ENCODE peak calls at places on chromosomes 13 and 19, in seven cellular contexts. A, B, T, N, J, F and Q are unnamed samples.
A peak's percentile ranks its signal among the peaks of the same experiment; 100 is the strongest.

GRCh38 chr13:98576215-98576945 is 527 bp downstream of the STK24 start:
- DNase-seq in A (peak; percentile 62), B (peak; percentile 67), T (peak; percentile 36), N (peak; percentile 34), J (peak; percentile 12), F (peak; percentile 19), Q (no peak)

GRCh38 chr13:46295531-46296464 is 84.1 kb downstream of the LRRC63 start:
- DNase-seq in A (no peak), B (peak; percentile 86), T (peak; percentile 46), N (peak; percentile 97), J (no peak), F (no peak), Q (peak; percentile 98)

GRCh38 chr19:55539082-55539715 is 2.3 kb upstream of the SBK2 start:
- DNase-seq in A (no peak), B (no peak), T (no peak), N (no peak), J (no peak), F (no peak), Q (no peak)

GRCh38 chr13:96958286-96958891 is 35.9 kb downstream of the OXGR1 start:
- DNase-seq in A (peak; percentile 64), B (peak; percentile 4), T (peak; percentile 56), N (peak; percentile 68), J (peak; percentile 31), F (no peak), Q (no peak)

GRCh38 chr19:52187407-52187806 is 2.4 kb upstream of the PPP2R1A start:
- DNase-seq in A (no peak), B (no peak), T (no peak), N (no peak), J (no peak), F (no peak), Q (no peak)

GRCh38 chr13:22387899-22388298 is 717.0 kb downstream of the FGF9 start:
- DNase-seq in A (no peak), B (no peak), T (no peak), N (no peak), J (no peak), F (no peak), Q (no peak)

GRCh38 chr19:19552811-19553210 is 14.7 kb downstream of the CILP2 start:
- DNase-seq in A (peak; percentile 65), B (no peak), T (no peak), N (peak; percentile 34), J (peak; percentile 47), F (peak; percentile 63), Q (peak; percentile 45)

GRCh38 chr13:98482476-98483444 is 94.1 kb downstream of the STK24 start:
- DNase-seq in A (peak; percentile 45), B (peak; percentile 67), T (peak; percentile 47), N (peak; percentile 76), J (no peak), F (no peak), Q (peak; percentile 32)

GRCh38 chr13:110885966-110886365 is 28.9 kb downstream of the ANKRD10 start:
- DNase-seq in A (peak; percentile 52), B (no peak), T (no peak), N (no peak), J (no peak), F (no peak), Q (no peak)

GRCh38 chr13:91741925-91742324 is 343.5 kb downstream of the GPC5 start:
- DNase-seq in A (no peak), B (no peak), T (no peak), N (no peak), J (no peak), F (no peak), Q (no peak)

GRCh38 chr13:38624822-38625221 is 62.1 kb upstream of the FREM2 start:
- DNase-seq in A (no peak), B (no peak), T (no peak), N (no peak), J (no peak), F (no peak), Q (no peak)

GRCh38 chr19:9936151-9937000 is at the start of gene OLFM2:
- DNase-seq in A (peak; percentile 90), B (no peak), T (no peak), N (no peak), J (no peak), F (no peak), Q (no peak)

GRCh38 chr19:40055832-40056504 is at the start of gene ZNF780B:
- DNase-seq in A (peak; percentile 63), B (peak; percentile 55), T (peak; percentile 55), N (peak; percentile 63), J (peak; percentile 84), F (peak; percentile 46), Q (peak; percentile 68)

GRCh38 chr13:34730966-34731365 is 211.1 kb upstream of the NBEA start:
- DNase-seq in A (no peak), B (no peak), T (no peak), N (no peak), J (no peak), F (no peak), Q (no peak)

GRCh38 chr19:42003506-42004294 is 9.7 kb upstream of the ATP1A3 start:
- DNase-seq in A (no peak), B (no peak), T (no peak), N (no peak), J (no peak), F (no peak), Q (no peak)

GRCh38 chr19:44891016-44891882 is at the start of gene TOMM40:
- DNase-seq in A (peak; percentile 100), B (no peak), T (no peak), N (peak; percentile 100), J (peak; percentile 100), F (peak; percentile 98), Q (no peak)

GRCh38 chr19:2495130-2495641 is 19.3 kb downstream of the GADD45B start:
- DNase-seq in A (peak; percentile 21), B (peak; percentile 55), T (peak; percentile 59), N (peak; percentile 73), J (peak; percentile 81), F (no peak), Q (no peak)

GRCh38 chr19:39329948-39330347 is 5.9 kb downstream of the GMFG start:
- DNase-seq in A (no peak), B (no peak), T (no peak), N (no peak), J (no peak), F (no peak), Q (no peak)

GRCh38 chr13:89869312-89869711 is 1478.2 kb upstream of the MIR17HG start:
- DNase-seq in A (no peak), B (no peak), T (no peak), N (no peak), J (no peak), F (no peak), Q (no peak)

GRCh38 chr13:42553098-42554046 is 20.6 kb upstream of the TNFSF11 start:
- DNase-seq in A (no peak), B (peak; percentile 48), T (no peak), N (peak; percentile 93), J (peak; percentile 1), F (no peak), Q (no peak)

GRCh38 chr13:29513002-29513980 is 82.2 kb downstream of the SLC7A1 start:
- DNase-seq in A (no peak), B (peak; percentile 10), T (no peak), N (no peak), J (no peak), F (no peak), Q (no peak)

GRCh38 chr19:52535831-52536800 is 8.6 kb downstream of the ZNF808 start:
- DNase-seq in A (peak; percentile 96), B (peak; percentile 87), T (peak; percentile 79), N (peak; percentile 84), J (no peak), F (peak; percentile 82), Q (no peak)

GRCh38 chr13:110044521-110045200 is 258.3 kb upstream of the IRS2 start:
- DNase-seq in A (peak; percentile 24), B (no peak), T (no peak), N (peak; percentile 54), J (no peak), F (no peak), Q (no peak)

GRCh38 chr13:98922306-98922705 is 55.6 kb downstream of the DOCK9 start:
- DNase-seq in A (no peak), B (no peak), T (no peak), N (peak; percentile 30), J (no peak), F (no peak), Q (no peak)

GRCh38 chr13:109768176-109768575 is 18.2 kb downstream of the IRS2 start:
- DNase-seq in A (no peak), B (no peak), T (no peak), N (no peak), J (no peak), F (no peak), Q (no peak)

GRCh38 chr13:33610471-33611015 is 207.4 kb upstream of the RFC3 start:
- DNase-seq in A (peak; percentile 58), B (no peak), T (no peak), N (peak; percentile 1), J (peak; percentile 1), F (peak; percentile 20), Q (no peak)

GRCh38 chr19:16200038-16200775 is 2.5 kb downstream of the AP1M1 start:
- DNase-seq in A (no peak), B (no peak), T (peak; percentile 61), N (peak; percentile 56), J (peak; percentile 35), F (no peak), Q (peak; percentile 71)
- TF ChIP-seq CTCF in A (no peak), B (no peak), T (no peak), N (no peak), J (no peak), F (no peak), Q (no peak)

GRCh38 chr19:7326105-7326877 is 22.4 kb upstream of the ARHGEF18 start:
- DNase-seq in A (peak; percentile 38), B (peak; percentile 14), T (peak; percentile 16), N (peak; percentile 53), J (peak; percentile 38), F (no peak), Q (peak; percentile 37)
- TF ChIP-seq CTCF in A (peak; percentile 53), B (peak; percentile 16), T (no peak), N (peak; percentile 54), J (peak; percentile 8), F (peak; percentile 53), Q (peak; percentile 7)

DNA sequence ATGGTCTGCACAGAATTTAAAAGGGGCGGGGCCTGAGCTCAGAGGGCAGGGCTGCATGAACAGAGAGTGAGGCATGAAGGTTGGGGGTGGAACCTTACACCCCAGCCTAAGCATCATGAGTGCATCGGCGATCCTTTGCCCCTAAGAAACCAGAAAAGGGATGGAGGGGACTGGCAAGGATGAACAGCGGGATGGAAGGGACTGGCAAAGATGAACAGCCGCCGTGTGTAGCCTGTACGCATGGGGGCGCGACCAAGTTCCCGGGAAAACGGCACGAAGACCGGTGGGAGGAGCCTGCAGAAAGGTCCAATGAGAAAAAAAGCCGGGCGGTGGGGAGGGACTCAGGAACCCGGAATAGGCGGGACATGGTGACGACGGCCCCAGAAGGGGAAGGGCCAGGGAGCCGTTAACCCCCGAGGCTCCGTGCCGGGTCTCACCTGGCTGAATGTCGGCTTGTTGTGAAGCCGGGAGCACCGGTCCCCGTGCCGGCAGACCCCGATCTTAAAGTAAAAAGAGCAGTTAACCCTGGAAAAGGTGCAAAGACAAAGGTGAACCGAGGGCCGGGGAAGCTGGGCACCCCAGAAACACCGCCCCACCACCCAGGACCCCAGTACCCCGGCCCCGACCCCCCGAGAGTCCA is 410 bp downstream of the U2AF1L4 start:
- DNase-seq in A (peak; percentile 99), B (peak; percentile 93), T (peak; percentile 95), N (peak; percentile 97), J (peak; percentile 99), F (peak; percentile 89), Q (peak; percentile 90)
- TF ChIP-seq CTCF in A (peak; percentile 55), B (peak; percentile 44), T (peak; percentile 49), N (peak; percentile 48), J (peak; percentile 46), F (peak; percentile 55), Q (no peak)

GRCh38 chr13:82407321-82407720 is 1475.0 kb downstream of the SLITRK1 start:
- DNase-seq in A (no peak), B (no peak), T (no peak), N (no peak), J (no peak), F (no peak), Q (no peak)

GRCh38 chr13:82412749-82413148 is 1469.5 kb downstream of the SLITRK1 start:
- DNase-seq in A (no peak), B (no peak), T (no peak), N (no peak), J (no peak), F (no peak), Q (no peak)
- TF ChIP-seq CTCF in A (no peak), B (no peak), T (no peak), N (no peak), J (no peak), F (no peak), Q (no peak)